ENCODE peak calls at places on chromosome 18, in five cellular contexts. Y is left ventricle myocardium inferior, B is Calu3, M is K562, T is heart left ventricle. E is an unnamed sample.

GRCh38 chr18:62420513-62421209 is 95.6 kb downstream of the TNFRSF11A start:
- DNase-seq in B (peak), T (no peak), Y (no peak), M (peak), E (no peak)

GRCh38 chr18:60873708-60874107 is 459.5 kb upstream of the CDH20 start:
- DNase-seq in T (no peak), B (no peak), Y (no peak), M (no peak), E (no peak)

GRCh38 chr18:12747530-12748315 is 44.9 kb downstream of the PSMG2 start:
- DNase-seq in M (no peak), B (no peak), Y (no peak), T (no peak), E (no peak)

GRCh38 chr18:56445422-56445821 is 193.0 kb downstream of the TXNL1 start:
- DNase-seq in Y (no peak), M (no peak), B (no peak), T (no peak), E (no peak)

GRCh38 chr18:55338955-55339662 is 248.9 kb downstream of the TCF4 start:
- DNase-seq in Y (no peak), B (no peak), M (no peak), T (no peak), E (no peak)

GRCh38 chr18:75346671-75347070 is 80.8 kb downstream of the SMIM21 start:
- DNase-seq in T (no peak), B (no peak), Y (no peak), M (no peak), E (no peak)

GRCh38 chr18:11163668-11164067 is 14.3 kb upstream of the PIEZO2 start:
- DNase-seq in T (no peak), B (peak), M (peak), Y (peak), E (peak)

GRCh38 chr18:23935804-23936203 is 78.8 kb upstream of the TTC39C start:
- DNase-seq in Y (no peak), M (no peak), T (no peak), B (no peak), E (no peak)

GRCh38 chr18:54776282-54776977 is 51.8 kb upstream of the RAB27B start:
- DNase-seq in M (no peak), B (peak), T (peak), Y (no peak), E (no peak)

GRCh38 chr18:36672437-36673344 is 156.1 kb downstream of the TPGS2 start:
- DNase-seq in B (peak), Y (no peak), M (no peak), T (no peak), E (no peak)

GRCh38 chr18:57881818-57882413 is 78.8 kb upstream of the ATP8B1 start:
- DNase-seq in Y (peak), T (peak), B (peak), M (peak), E (peak)

GRCh38 chr18:4096501-4096900 is 358.6 kb downstream of the DLGAP1 start:
- DNase-seq in T (no peak), B (no peak), Y (no peak), M (no peak), E (no peak)

GRCh38 chr18:13915973-13916372 is 637 bp upstream of the MC2R start:
- DNase-seq in T (peak), Y (peak), B (no peak), M (no peak), E (no peak)

GRCh38 chr18:48200631-48201336 is 208.4 kb downstream of the ZBTB7C start:
- DNase-seq in M (no peak), T (no peak), Y (no peak), B (no peak), E (no peak)

GRCh38 chr18:61589724-61590065 is 256.5 kb downstream of the CDH20 start:
- DNase-seq in Y (no peak), T (no peak), M (no peak), B (no peak), E (no peak)

GRCh38 chr18:49178736-49179135 is 228.0 kb upstream of the SMAD7 start:
- DNase-seq in B (peak), Y (no peak), M (peak), T (no peak), E (peak)

GRCh38 chr18:3119401-3120323 is 100.1 kb downstream of the MYOM1 start:
- DNase-seq in M (no peak), B (no peak), Y (no peak), T (no peak), E (no peak)

GRCh38 chr18:13760047-13760446 is 33.6 kb downstream of the RNMT start:
- DNase-seq in M (no peak), B (no peak), Y (no peak), T (no peak), E (no peak)

GRCh38 chr18:54203914-54204313 is 20.6 kb downstream of the MBD2 start:
- DNase-seq in Y (no peak), B (no peak), M (no peak), T (no peak), E (no peak)

GRCh38 chr18:54150226-54150625 is 74.2 kb downstream of the MBD2 start:
- DNase-seq in T (no peak), Y (no peak), B (no peak), M (no peak), E (no peak)

GRCh38 chr18:58831610-58832009 is 33.1 kb upstream of the ZNF532 start:
- DNase-seq in Y (no peak), B (no peak), T (no peak), M (no peak), E (no peak)

GRCh38 chr18:75009296-75009695 is 199.6 kb downstream of the PTGR3 start:
- DNase-seq in B (no peak), T (no peak), M (no peak), Y (no peak), E (no peak)

GRCh38 chr18:69840445-69840844 is 107.2 kb downstream of the CD226 start:
- DNase-seq in B (no peak), Y (no peak), M (no peak), T (no peak), E (no peak)

GRCh38 chr18:11587432-11587831 is 22.0 kb upstream of the SLC35G4 start:
- DNase-seq in Y (no peak), M (no peak), T (no peak), B (no peak), E (no peak)

GRCh38 chr18:10453885-10454772 is at the start of gene APCDD1:
- DNase-seq in T (peak), M (no peak), Y (peak), B (peak), E (peak)

GRCh38 chr18:79217979-79218604 is 148.9 kb downstream of the ATP9B start:
- DNase-seq in T (no peak), B (no peak), M (peak), Y (no peak), E (no peak)

GRCh38 chr18:73244411-73244810 is 376.6 kb upstream of the NETO1 start:
- DNase-seq in B (no peak), Y (no peak), T (no peak), M (no peak), E (no peak)

GRCh38 chr18:3814840-3815239 is 364.9 kb downstream of the TGIF1 start:
- DNase-seq in B (no peak), T (no peak), M (no peak), Y (no peak), E (no peak)

GRCh38 chr18:3162181-3162580 is 57.6 kb downstream of the MYOM1 start:
- DNase-seq in B (no peak), M (no peak), T (no peak), Y (no peak), E (no peak)

GRCh38 chr18:66046025-66046602 is 295.3 kb downstream of the CDH7 start:
- DNase-seq in B (peak), M (no peak), T (no peak), Y (no peak), E (no peak)
- TF ChIP-seq CTCF in B (no peak), M (no peak), T (no peak), Y (no peak), E (no peak)

GRCh38 chr18:21820811-21821143 is 80.2 kb downstream of the MIB1 start:
- DNase-seq in M (no peak), B (no peak), Y (no peak), T (no peak), E (no peak)

GRCh38 chr18:21823848-21824247 is 83.3 kb downstream of the MIB1 start:
- DNase-seq in Y (no peak), T (no peak), B (no peak), M (no peak), E (no peak)

GRCh38 chr18:21815101-21815500 is 74.5 kb downstream of the MIB1 start:
- DNase-seq in B (no peak), Y (no peak), M (no peak), T (no peak), E (no peak)

GRCh38 chr18:21826196-21826595 is 85.6 kb downstream of the MIB1 start:
- DNase-seq in Y (no peak), T (no peak), M (no peak), B (no peak), E (no peak)

DNA sequence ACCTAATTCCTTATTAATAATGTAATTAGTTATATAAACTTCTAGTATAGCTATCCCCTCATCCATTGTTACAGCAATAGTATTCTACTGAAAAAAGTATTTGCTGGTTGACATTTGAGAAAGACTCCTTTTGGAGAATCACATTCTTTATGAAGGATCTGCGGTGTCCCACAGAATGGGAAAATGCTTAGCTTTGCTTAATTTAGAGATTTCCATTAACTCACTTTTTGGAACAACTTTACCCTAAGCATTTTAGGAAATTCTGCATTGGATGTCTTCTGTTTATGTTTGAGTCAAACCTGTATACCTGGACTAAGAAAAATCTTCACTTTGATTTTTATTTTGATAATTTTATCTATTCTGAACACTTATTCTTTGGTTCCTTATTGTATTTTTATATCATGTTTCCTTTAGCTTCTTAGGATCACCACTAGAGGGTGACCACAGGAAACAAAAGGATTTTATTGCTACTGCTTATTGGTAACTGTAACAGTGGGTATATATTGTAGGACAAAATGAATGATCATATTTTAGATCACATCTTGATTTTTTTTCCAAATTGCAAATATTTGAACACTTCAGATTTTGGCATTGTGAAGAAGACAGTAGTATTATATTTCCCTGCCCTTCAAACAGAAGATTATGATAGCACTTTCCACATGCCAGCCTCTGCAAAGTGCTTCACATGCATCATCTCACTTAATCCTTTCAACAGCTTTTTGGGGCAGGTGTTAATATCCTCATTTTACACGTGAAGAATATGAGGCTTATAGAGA is 79.6 kb downstream of the MIB1 start:
- DNase-seq in M (peak), Y (no peak), B (no peak), T (no peak), E (no peak)
- TF ChIP-seq CTCF in M (no peak), Y (peak), B (peak), T (peak), E (peak)

DNA sequence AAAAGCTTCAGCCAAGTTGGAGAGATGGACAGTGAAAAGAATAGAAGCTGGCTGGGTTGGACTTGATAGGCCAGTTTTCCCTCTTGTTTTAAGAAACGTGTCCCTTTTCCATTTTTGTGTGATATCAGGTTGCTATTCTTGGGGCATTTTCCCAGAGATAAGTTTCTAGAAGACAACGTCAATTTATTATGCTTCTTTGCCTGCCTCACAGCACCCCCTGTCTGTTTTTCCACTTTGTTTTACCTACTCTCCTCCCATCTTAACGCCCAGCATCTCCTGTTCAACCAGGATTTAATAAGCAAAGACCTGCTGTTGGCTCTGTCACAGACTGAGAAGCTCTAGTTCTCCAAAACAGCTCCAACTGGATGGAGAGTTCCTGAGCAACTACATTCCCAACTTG is 317.8 kb upstream of the ZNF521 start:
- DNase-seq in Y (no peak), M (no peak), T (no peak), B (no peak), E (no peak)
- TF ChIP-seq CTCF in Y (peak), M (no peak), T (peak), B (no peak), E (no peak)

GRCh38 chr18:40935423-40935822 is 1019.6 kb upstream of the PIK3C3 start:
- DNase-seq in Y (no peak), B (no peak), M (peak), T (no peak), E (peak)
- TF ChIP-seq CTCF in Y (peak), B (peak), M (no peak), T (no peak), E (peak)